ENCODE peak calls at places on chromosome 5, in eight cellular contexts. T, I, M, J, A, X, N and V are unnamed samples.

GRCh38 chr5:135240781-135241360 is 158.2 kb downstream of the MACROH2A1 start:
- DNase-seq in T (no peak), I (no peak), M (no peak), J (no peak), X (no peak), A (no peak), N (no peak), V (no peak)

GRCh38 chr5:175714686-175715085 is 56.8 kb downstream of the HRH2 start:
- DNase-seq in X (no peak), N (no peak), T (no peak), I (no peak), J (no peak), M (no peak), A (no peak), V (no peak)

GRCh38 chr5:116669261-116670049 is 94.8 kb upstream of the SEMA6A start:
- DNase-seq in N (no peak), M (no peak), A (no peak), T (no peak), I (no peak), X (no peak), J (no peak), V (no peak)

GRCh38 chr5:42454216-42454995 is 31.2 kb downstream of the GHR start:
- DNase-seq in X (no peak), T (no peak), I (no peak), A (no peak), N (no peak), J (no peak), M (no peak), V (no peak)

GRCh38 chr5:126972062-126972895 is 58.1 kb downstream of the MARCHF3 start:
- DNase-seq in I (no peak), M (no peak), J (no peak), X (peak), N (no peak), T (no peak), A (no peak), V (no peak)

GRCh38 chr5:34598177-34598794 is 57.8 kb upstream of the RAI14 start:
- DNase-seq in M (peak), N (no peak), T (peak), I (no peak), J (peak), A (peak), X (no peak), V (no peak)

GRCh38 chr5:176542596-176543427 is 5.6 kb upstream of the RNF44 start:
- DNase-seq in I (no peak), M (peak), X (no peak), A (no peak), T (no peak), N (peak), J (no peak), V (no peak)

GRCh38 chr5:18069790-18070189 is 435.5 kb downstream of the TAF11L14 start:
- DNase-seq in A (no peak), N (no peak), X (no peak), J (no peak), T (no peak), I (no peak), M (no peak), V (no peak)

GRCh38 chr5:113495402-113495801 is 7.1 kb upstream of the MCC start:
- DNase-seq in I (no peak), M (peak), X (no peak), J (no peak), N (no peak), T (no peak), A (no peak), V (no peak)

GRCh38 chr5:123199527-123199926 is 110.5 kb downstream of the PRDM6 start:
- DNase-seq in J (no peak), I (no peak), N (no peak), T (no peak), A (no peak), M (no peak), X (no peak), V (no peak)

GRCh38 chr5:78631931-78632330 is 16.6 kb downstream of the LHFPL2 start:
- DNase-seq in I (no peak), A (no peak), J (no peak), X (no peak), M (no peak), T (no peak), N (no peak), V (no peak)

GRCh38 chr5:158976035-158976434 is 123.7 kb downstream of the EBF1 start:
- DNase-seq in I (no peak), J (no peak), N (no peak), A (no peak), M (peak), X (no peak), T (peak), V (no peak)

GRCh38 chr5:131974622-131974955 is 29.1 kb upstream of the MEIKIN start:
- DNase-seq in J (no peak), N (no peak), T (no peak), M (no peak), X (no peak), A (no peak), I (no peak), V (no peak)